ENCODE peak calls at places on chromosomes 7 and 10, in four cellular contexts. P, S, H and F are unnamed samples.

GRCh38 chr10:112131361-112131760 is 52.2 kb downstream of the GPAM start:
- DNase-seq in S (no peak), P (no peak), H (no peak), F (no peak)

GRCh38 chr10:91552706-91553105 is 80.2 kb downstream of the PPP1R3C start:
- DNase-seq in P (peak; percentile 49), S (peak; percentile 57), H (no peak), F (no peak)

GRCh38 chr7:44461387-44461786 is 29.1 kb downstream of the NUDCD3 start:
- DNase-seq in S (no peak), H (no peak), P (peak; percentile 58), F (no peak)

GRCh38 chr7:41005381-41005901 is 697.4 kb downstream of the INHBA start:
- DNase-seq in H (no peak), P (peak; percentile 70), S (no peak), F (no peak)

GRCh38 chr10:63129888-63130287 is 3.2 kb upstream of the NRBF2 start:
- DNase-seq in S (no peak), P (peak; percentile 32), H (no peak), F (no peak)

GRCh38 chr7:152128252-152128651 is 102.8 kb downstream of the GALNT11 start:
- DNase-seq in S (no peak), H (no peak), P (no peak), F (no peak)

GRCh38 chr10:14571866-14572507 is 202.7 kb downstream of the FAM107B start:
- DNase-seq in P (peak; percentile 81), S (no peak), H (no peak), F (no peak)

GRCh38 chr10:118300266-118300665 is 41.9 kb downstream of the FAM204A start:
- DNase-seq in H (no peak), S (no peak), P (no peak), F (no peak)

GRCh38 chr10:5089869-5090268 is 4.3 kb upstream of the AKR1C3 start:
- DNase-seq in H (no peak), S (no peak), P (peak; percentile 58), F (no peak)

GRCh38 chr7:131034166-131034881 is 293.4 kb upstream of the MKLN1 start:
- DNase-seq in P (peak; percentile 45), S (peak; percentile 49), H (no peak), F (no peak)

GRCh38 chr7:108079291-108080057 is 50.7 kb downstream of the LAMB4 start:
- DNase-seq in S (no peak), P (peak; percentile 93), H (no peak), F (no peak)

GRCh38 chr10:132987671-132988571 is 45.6 kb upstream of the CFAP46 start:
- DNase-seq in H (no peak), P (peak; percentile 38), S (no peak), F (no peak)

GRCh38 chr7:140121321-140121720 is 55.5 kb downstream of the KDM7A start:
- DNase-seq in P (peak; percentile 14), S (no peak), H (no peak), F (no peak)

GRCh38 chr7:22920664-22921063 is 93.3 kb downstream of the HYCC1 start:
- DNase-seq in S (no peak), H (no peak), P (peak; percentile 19), F (no peak)

GRCh38 chr7:83468251-83468739 is 180.6 kb downstream of the SEMA3E start:
- DNase-seq in S (peak; percentile 65), H (no peak), P (peak; percentile 98), F (peak; percentile 76)

GRCh38 chr10:20890491-20891337 is 6.4 kb downstream of the NEBL start:
- DNase-seq in S (no peak), P (peak; percentile 76), H (no peak), F (no peak)

GRCh38 chr10:2494386-2494785 is 573.0 kb upstream of the PFKP start:
- DNase-seq in P (no peak), H (no peak), S (no peak), F (no peak)

GRCh38 chr10:79926037-79926436 is 22.9 kb downstream of the SFTPD start:
- DNase-seq in H (no peak), P (no peak), S (no peak), F (no peak)

GRCh38 chr10:70782401-70783055 is 2.6 kb downstream of the TBATA start:
- DNase-seq in P (no peak), H (no peak), S (no peak), F (no peak)

GRCh38 chr7:131076032-131076431 is 251.6 kb upstream of the MKLN1 start:
- DNase-seq in S (no peak), H (no peak), P (peak; percentile 53), F (no peak)

GRCh38 chr10:61608255-61609040 is 54.3 kb upstream of the CABCOCO1 start:
- DNase-seq in S (no peak), P (peak; percentile 26), H (no peak), F (no peak)

GRCh38 chr10:116385994-116386809 is 41.4 kb upstream of the PNLIPRP3 start:
- DNase-seq in S (no peak), H (no peak), P (peak; percentile 55), F (no peak)

GRCh38 chr7:54859066-54859465 is 100.1 kb upstream of the SEC61G start:
- DNase-seq in P (no peak), H (no peak), S (no peak), F (no peak)

GRCh38 chr10:27820637-27821036 is 75.0 kb upstream of the MKX start:
- DNase-seq in P (no peak), S (no peak), H (no peak), F (no peak)

GRCh38 chr10:42962120-42962901 is 114.6 kb upstream of the RET start:
- DNase-seq in S (peak; percentile 18), P (peak; percentile 5), H (no peak), F (peak; percentile 10)

GRCh38 chr7:96026006-96026405 is 253.7 kb downstream of the DYNC1I1 start:
- DNase-seq in S (no peak), P (no peak), H (no peak), F (no peak)

GRCh38 chr10:14369881-14370280 is 39.2 kb upstream of the FRMD4A start:
- DNase-seq in H (no peak), S (no peak), P (no peak), F (no peak)

GRCh38 chr10:130441041-130441440 is 304.9 kb downstream of the GLRX3 start:
- DNase-seq in P (no peak), S (peak; percentile 7), H (no peak), F (no peak)

GRCh38 chr7:22802426-22802825 is 20.2 kb downstream of the TOMM7 start:
- DNase-seq in H (no peak), P (no peak), S (no peak), F (no peak)

GRCh38 chr10:47299989-47300931 is at the start of gene GDF10:
- DNase-seq in S (no peak), H (no peak), P (peak; percentile 5), F (no peak)

GRCh38 chr7:112160771-112161150 is 45.4 kb downstream of the DOCK4 start:
- DNase-seq in H (no peak), S (no peak), P (peak; percentile 25), F (no peak)

GRCh38 chr7:106419455-106420182 is 134.8 kb upstream of the NAMPT start:
- DNase-seq in S (no peak), P (no peak), H (no peak), F (no peak)

GRCh38 chr10:58513189-58514101 is 773 bp downstream of the BICC1 start:
- DNase-seq in P (peak; percentile 88), H (no peak), S (peak; percentile 73), F (peak; percentile 40)

GRCh38 chr10:77251297-77252013 is 386.2 kb downstream of the KCNMA1 start:
- DNase-seq in H (no peak), S (no peak), P (peak; percentile 61), F (no peak)

GRCh38 chr7:94436018-94436604 is 41.4 kb downstream of the COL1A2 start:
- DNase-seq in P (peak; percentile 91), S (no peak), H (peak; percentile 19), F (peak; percentile 44)

GRCh38 chr7:100965723-100966541 is 3.4 kb upstream of the MUC12 start:
- DNase-seq in S (peak; percentile 63), P (peak; percentile 62), H (peak; percentile 97), F (peak; percentile 46)

GRCh38 chr10:3330687-3331086 is 158.1 kb upstream of the PITRM1 start:
- DNase-seq in P (peak; percentile 86), H (no peak), S (no peak), F (no peak)

GRCh38 chr7:82605247-82605864 is 161.8 kb upstream of the CACNA2D1 start:
- DNase-seq in H (no peak), P (peak; percentile 74), S (no peak), F (no peak)

DNA sequence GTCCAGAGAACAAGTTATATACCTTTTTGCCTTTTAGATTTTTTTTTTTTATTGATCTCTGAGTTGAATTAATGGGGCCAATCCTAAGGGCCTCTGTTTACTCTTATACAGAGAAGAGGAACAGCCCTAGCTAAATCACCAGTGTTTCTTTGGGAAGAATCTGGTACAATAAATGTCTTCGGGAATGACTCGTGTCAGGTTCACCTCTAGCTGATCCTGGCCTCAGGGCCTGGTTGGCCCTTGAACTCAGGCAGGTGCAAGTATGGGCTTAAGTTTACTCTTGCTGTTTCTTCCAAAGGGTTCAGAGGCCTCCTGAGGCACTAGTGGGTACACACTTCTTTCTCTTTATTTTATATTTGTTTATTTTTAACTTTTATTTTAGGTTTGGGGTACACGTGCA is 71.0 kb downstream of the LRMDA start:
- DNase-seq in S (no peak), H (no peak), P (no peak), F (no peak)
- TF ChIP-seq CTCF in S (no peak), H (no peak), P (no peak), F (no peak)

DNA sequence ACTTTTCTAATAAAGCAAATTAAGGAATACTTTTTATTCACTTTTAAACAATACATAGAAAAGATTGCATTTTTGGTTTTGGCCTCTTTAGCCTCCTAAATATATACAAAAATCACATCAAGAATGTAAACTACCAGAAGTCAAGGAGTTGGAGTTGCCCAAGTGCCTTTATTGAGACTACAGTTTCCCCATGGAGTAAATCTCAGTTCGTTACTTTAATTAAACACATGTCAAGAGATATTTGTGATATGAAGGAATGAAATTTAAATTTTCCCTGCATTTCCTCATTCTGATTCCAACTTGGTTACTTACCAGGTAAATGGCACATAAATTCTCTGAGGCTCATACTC is 492.9 kb downstream of the TNS3 start:
- DNase-seq in S (no peak), P (no peak), H (no peak), F (no peak)
- TF ChIP-seq CTCF in S (no peak), P (no peak), H (no peak), F (no peak)

GRCh38 chr7:158259671-158260423 is 327.8 kb downstream of the PTPRN2 start:
- DNase-seq in P (no peak), H (no peak), S (no peak), F (no peak)
- TF ChIP-seq CTCF in P (no peak), H (no peak), S (no peak), F (no peak)

GRCh38 chr7:2934211-2934731 is 90.2 kb upstream of the GNA12 start:
- DNase-seq in P (peak; percentile 77), H (no peak), S (no peak), F (no peak)
- TF ChIP-seq CTCF in P (peak; percentile 27), H (no peak), S (no peak), F (no peak)

GRCh38 chr7:101991860-101992259 is 174.4 kb downstream of the CUX1 start:
- DNase-seq in S (no peak), H (no peak), P (no peak), F (no peak)

GRCh38 chr7:101990811-101991418 is 173.5 kb downstream of the CUX1 start:
- DNase-seq in H (no peak), P (no peak), S (no peak), F (no peak)

GRCh38 chr7:101988513-101988912 is 171.1 kb downstream of the CUX1 start:
- DNase-seq in S (no peak), P (no peak), H (no peak), F (no peak)

GRCh38 chr7:101987494-101987893 is 170.1 kb downstream of the CUX1 start:
- DNase-seq in H (no peak), S (no peak), P (no peak), F (no peak)

GRCh38 chr7:101989101-101989500 is 171.7 kb downstream of the CUX1 start:
- DNase-seq in P (no peak), S (no peak), H (no peak), F (no peak)
- TF ChIP-seq CTCF in P (no peak), S (no peak), H (no peak), F (no peak)